ENCODE peak calls at places on chromosomes 5 and 9, in six cellular contexts. F is IMR-90; A is left ventricle myocardium inferior; R is CD8-positive, alpha-beta memory T cell; N is adrenal gland; C is CD4-positive, alpha-beta memory T cell. U is an unnamed sample. For H3K4me1, the result is how much of the 10 kb centered on the place peaks cover.

GRCh38 chr9:107895524-107896001 is 406.0 kb upstream of the KLF4 start:
- DNase-seq in N (no peak), A (no peak), R (no peak), F (peak), C (no peak), U (no peak)

GRCh38 chr5:102627311-102627710 is 127.8 kb upstream of the PAM start:
- DNase-seq in A (no peak), C (no peak), N (no peak), R (no peak), F (peak), U (no peak)

GRCh38 chr5:53879708-53880356 is 319.4 kb downstream of the NDUFS4 start:
- DNase-seq in F (no peak), R (no peak), A (no peak), N (no peak), C (no peak), U (no peak)

GRCh38 chr5:169856571-169856970 is 123.7 kb downstream of the INSYN2B start:
- DNase-seq in R (no peak), A (no peak), C (no peak), F (peak), N (no peak), U (no peak)

GRCh38 chr5:460413-460700 is 17.4 kb downstream of the EXOC3 start:
- DNase-seq in A (peak), N (no peak), C (no peak), F (no peak), R (no peak), U (no peak)

GRCh38 chr9:71830131-71830530 is 61.8 kb upstream of the CEMIP2 start:
- DNase-seq in F (no peak), C (no peak), R (no peak), A (no peak), N (no peak), U (no peak)

GRCh38 chr9:95669253-95669652 is 152.5 kb upstream of the PTCH1 start:
- DNase-seq in A (no peak), F (no peak), C (no peak), R (no peak), N (no peak), U (no peak)

GRCh38 chr9:15642369-15642962 is 89.6 kb downstream of the CCDC171 start:
- DNase-seq in C (no peak), R (no peak), F (peak), A (no peak), N (no peak), U (no peak)

GRCh38 chr9:105098370-105098769 is 146.1 kb upstream of the SLC44A1 start:
- DNase-seq in N (no peak), F (no peak), C (no peak), A (no peak), R (no peak), U (no peak)

DNA sequence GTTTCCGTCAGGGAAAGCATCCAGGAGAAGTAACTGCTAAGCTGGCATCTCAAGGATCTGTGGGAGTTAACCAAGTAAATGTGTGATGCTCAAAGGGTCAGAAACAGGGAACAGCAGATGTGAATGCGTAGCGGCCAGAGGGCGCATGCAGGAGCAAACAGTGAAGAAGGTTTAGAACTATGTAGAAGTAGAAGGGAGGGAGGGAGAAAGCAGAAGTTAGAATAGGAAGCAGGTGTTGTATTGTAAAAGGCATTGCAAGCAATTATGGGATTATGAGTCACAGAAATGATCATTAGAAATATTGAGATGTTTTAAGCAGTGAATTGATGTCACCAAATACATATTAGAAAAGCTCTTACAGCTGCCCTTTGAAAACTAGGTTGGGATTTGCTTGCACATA is 12.1 kb downstream of the KLHL9 start:
- DNase-seq in N (no peak), R (no peak), F (no peak), C (no peak), A (no peak), U (no peak)
- H3K4me1 ChIP-seq in N (under half), R (under half), F (under half), C (under half), A (under half), U (under half)

GRCh38 chr9:34590376-34591090 is 1.0 kb upstream of the CNTFR start:
- DNase-seq in C (no peak), A (no peak), N (no peak), R (no peak), F (no peak), U (no peak)
- H3K4me1 ChIP-seq in C (under half), A (half or more), N (under half), R (under half), F (under half), U (under half)

DNA sequence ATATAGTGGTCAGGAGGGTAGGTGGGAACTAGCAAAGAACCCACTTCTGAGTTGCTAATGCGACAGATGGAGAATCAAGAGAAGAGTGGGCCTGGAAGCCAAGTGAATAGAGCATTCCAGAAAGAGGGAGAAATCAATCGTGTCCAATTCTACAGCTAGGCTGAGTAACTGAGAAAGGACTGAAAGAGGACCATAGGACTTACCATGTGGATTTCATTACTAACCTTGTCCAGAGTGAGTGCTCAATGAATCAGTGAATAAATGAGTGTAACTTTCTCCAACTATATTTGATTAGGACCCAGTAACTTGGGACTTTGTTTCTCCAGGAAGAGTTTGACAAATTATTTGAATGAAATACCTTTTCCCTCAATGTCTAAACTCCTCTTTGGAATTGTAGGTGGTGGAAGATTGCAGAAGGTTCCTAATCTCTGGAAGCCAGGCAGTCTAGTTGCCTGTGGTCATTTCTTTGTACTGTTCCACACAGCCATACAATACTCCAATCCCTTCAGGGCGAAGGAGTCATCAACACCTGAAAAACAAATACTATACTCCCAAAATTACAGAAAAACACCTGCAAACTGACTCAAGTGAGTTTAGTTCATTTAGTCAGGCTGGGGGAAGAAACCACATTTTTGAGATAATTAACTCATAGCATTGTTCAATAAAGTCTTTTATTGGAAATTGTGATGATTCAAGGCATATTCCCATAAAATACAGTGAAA is 2.6 kb upstream of the F2RL1 start:
- DNase-seq in R (no peak), F (no peak), A (no peak), C (no peak), N (no peak), U (no peak)
- H3K4me1 ChIP-seq in R (under half), F (under half), A (under half), C (under half), N (under half), U (under half)

GRCh38 chr9:20564650-20565049 is 57.6 kb downstream of the MLLT3 start:
- DNase-seq in N (no peak), R (no peak), A (no peak), F (no peak), C (no peak), U (no peak)
- H3K4me1 ChIP-seq in N (under half), R (under half), A (under half), F (under half), C (half or more), U (under half)

DNA sequence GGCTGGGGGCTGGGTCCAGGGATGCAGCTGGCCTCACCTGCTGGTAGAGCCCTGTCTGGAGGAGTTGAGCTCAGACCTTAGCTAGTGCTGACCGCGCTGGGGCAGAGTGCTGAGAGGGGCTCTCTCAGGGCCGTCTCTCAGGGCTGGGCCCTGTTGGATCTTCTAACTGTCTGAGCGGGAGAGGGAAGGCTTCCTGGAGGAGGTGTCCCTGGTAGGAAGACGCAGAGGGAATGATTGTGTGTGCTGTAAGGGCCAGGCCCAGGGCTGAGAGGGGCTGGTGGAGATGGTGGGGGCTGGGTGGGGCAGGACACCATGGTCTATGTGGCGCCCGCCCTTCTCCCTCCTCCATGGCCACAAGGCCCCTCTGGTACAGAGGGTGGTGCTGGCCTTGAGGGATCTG is 55.0 kb downstream of the RXRA start:
- DNase-seq in A (no peak), R (no peak), C (no peak), F (no peak), N (no peak), U (no peak)
- H3K4me1 ChIP-seq in A (half or more), R (under half), C (under half), F (under half), N (half or more), U (half or more)

GRCh38 chr9:131674425-131675421 is 65.2 kb downstream of the RAPGEF1 start:
- DNase-seq in N (peak), A (no peak), C (no peak), F (no peak), R (no peak), U (peak)

GRCh38 chr9:131672451-131672850 is 67.4 kb downstream of the RAPGEF1 start:
- DNase-seq in N (peak), C (no peak), F (no peak), R (no peak), A (no peak), U (peak)

GRCh38 chr9:131673531-131673930 is 66.3 kb downstream of the RAPGEF1 start:
- DNase-seq in F (no peak), N (peak), A (no peak), C (no peak), R (no peak), U (peak)

GRCh38 chr9:131671150-131671549 is 68.7 kb downstream of the RAPGEF1 start:
- DNase-seq in F (no peak), N (peak), R (no peak), A (no peak), C (no peak), U (no peak)

DNA sequence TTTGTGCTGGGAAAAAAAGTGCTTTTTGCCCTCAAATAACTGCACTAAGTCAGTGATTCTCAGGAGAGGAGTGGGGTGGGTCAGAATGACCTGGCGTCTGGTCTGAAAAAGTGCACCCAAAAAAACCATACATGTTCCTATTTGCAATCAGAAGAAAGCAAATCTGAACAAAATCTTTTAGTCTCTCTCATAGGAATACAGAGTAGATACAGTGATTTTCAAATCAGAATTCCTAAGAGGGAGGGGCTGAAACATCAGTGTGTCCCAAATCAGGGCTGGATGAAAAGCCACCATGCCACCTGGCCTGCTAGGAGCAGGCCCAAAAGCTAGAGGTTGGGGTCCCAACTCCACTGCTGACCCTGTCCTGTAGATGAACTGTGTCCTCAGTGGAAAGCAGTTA is 66.8 kb downstream of the RAPGEF1 start:
- DNase-seq in C (no peak), A (no peak), R (no peak), F (no peak), N (peak), U (no peak)
- H3K4me1 ChIP-seq in C (half or more), A (half or more), R (half or more), F (under half), N (under half), U (half or more)